ENCODE peak calls at places on chromosomes 16 and 17, in four cellular contexts. One of them, this sample, is unnamed.

GRCh38 chr17:35521150-35521549 is 16.3 kb downstream of the SLFN12L start:
- DNase-seq in adrenal gland: no peak
- DNase-seq in T-helper 2 cell: no peak
- DNase-seq in mucosa of gallbladder: no peak
- DNase-seq in this sample: no peak

GRCh38 chr17:50533720-50534148 is 1.2 kb downstream of the EPN3 start:
- DNase-seq in T-helper 2 cell: no peak
- DNase-seq in adrenal gland: peak
- DNase-seq in mucosa of gallbladder: peak
- DNase-seq in this sample: peak

GRCh38 chr17:45266372-45266926 is 4.6 kb upstream of the SPATA32 start:
- DNase-seq in mucosa of gallbladder: no peak
- DNase-seq in adrenal gland: no peak
- DNase-seq in T-helper 2 cell: no peak
- DNase-seq in this sample: no peak

GRCh38 chr17:6078370-6078950 is 8.3 kb downstream of the WSCD1 start:
- DNase-seq in mucosa of gallbladder: no peak
- DNase-seq in adrenal gland: no peak
- DNase-seq in T-helper 2 cell: no peak
- DNase-seq in this sample: no peak

GRCh38 chr16:63776437-63776836 is 1345.4 kb downstream of the CDH11 start:
- DNase-seq in mucosa of gallbladder: no peak
- DNase-seq in T-helper 2 cell: no peak
- DNase-seq in adrenal gland: no peak
- DNase-seq in this sample: no peak

GRCh38 chr17:9361572-9361955 is 214.1 kb downstream of the STX8 start:
- DNase-seq in mucosa of gallbladder: no peak
- DNase-seq in adrenal gland: no peak
- DNase-seq in T-helper 2 cell: no peak
- DNase-seq in this sample: no peak

GRCh38 chr17:19288453-19288852 is 51.3 kb downstream of the EPN2 start:
- DNase-seq in adrenal gland: no peak
- DNase-seq in mucosa of gallbladder: no peak
- DNase-seq in T-helper 2 cell: no peak
- DNase-seq in this sample: no peak

GRCh38 chr17:76366247-76366646 is 12.5 kb upstream of the PRPSAP1 start:
- DNase-seq in mucosa of gallbladder: no peak
- DNase-seq in T-helper 2 cell: no peak
- DNase-seq in adrenal gland: no peak
- DNase-seq in this sample: no peak

GRCh38 chr17:10114931-10115535 is 83.4 kb downstream of the GAS7 start:
- DNase-seq in adrenal gland: peak
- DNase-seq in T-helper 2 cell: peak
- DNase-seq in mucosa of gallbladder: peak
- DNase-seq in this sample: peak

GRCh38 chr17:17358060-17358751 is 55.0 kb downstream of the NT5M start:
- DNase-seq in T-helper 2 cell: no peak
- DNase-seq in mucosa of gallbladder: no peak
- DNase-seq in adrenal gland: no peak
- DNase-seq in this sample: no peak

GRCh38 chr17:45306623-45307022 is 10.2 kb downstream of the MAP3K14 start:
- DNase-seq in mucosa of gallbladder: no peak
- DNase-seq in T-helper 2 cell: no peak
- DNase-seq in adrenal gland: no peak
- DNase-seq in this sample: no peak

GRCh38 chr17:42180922-42181850 is at the start of gene KCNH4:
- DNase-seq in adrenal gland: peak
- DNase-seq in mucosa of gallbladder: peak
- DNase-seq in T-helper 2 cell: peak
- DNase-seq in this sample: peak